ENCODE peak calls at places on chromosomes 6 and 20, in seven cellular contexts. S is foreskin keratinocyte, A is cardiac muscle cell, X is mammary epithelial cell, V is psoas muscle, U is Caco-2, Z is ovary. L is an unnamed sample.
A peak's percentile ranks its signal among the peaks of the same experiment; 100 is the strongest.

GRCh38 chr6:152167639-152168603 is 360.4 kb downstream of the ESR1 start:
- DNase-seq in A (no peak), S (no peak), V (peak; percentile 59), Z (no peak), X (no peak), U (no peak), L (no peak)

GRCh38 chr6:8679823-8680222 is 244.5 kb upstream of the SLC35B3 start:
- DNase-seq in X (no peak), A (no peak), S (no peak), V (no peak), Z (no peak), U (no peak), L (no peak)

GRCh38 chr6:53956068-53956711 is 155.1 kb upstream of the MLIP start:
- DNase-seq in Z (peak; percentile 68), X (peak; percentile 54), S (peak; percentile 21), A (peak; percentile 77), U (peak; percentile 83), V (peak; percentile 36), L (peak; percentile 70)

GRCh38 chr6:24936641-24937317 is 1.0 kb upstream of the RIPOR2 start:
- DNase-seq in X (peak; percentile 34), Z (no peak), U (no peak), V (no peak), A (no peak), S (no peak), L (peak; percentile 79)

GRCh38 chr6:56595490-56596122 is 47.1 kb downstream of the DST start:
- DNase-seq in Z (peak; percentile 40), V (no peak), A (peak; percentile 65), S (no peak), X (peak; percentile 29), U (no peak), L (peak; percentile 64)

GRCh38 chr6:157911786-157912185 is 69.9 kb upstream of the SYNJ2 start:
- DNase-seq in X (no peak), S (no peak), A (no peak), V (no peak), U (no peak), Z (no peak), L (no peak)

GRCh38 chr6:137866200-137866913 is 702 bp upstream of the TNFAIP3 start:
- DNase-seq in S (no peak), A (no peak), V (no peak), Z (peak; percentile 53), U (peak; percentile 47), X (peak; percentile 46), L (peak; percentile 52)

GRCh38 chr20:56994006-56994405 is 272.4 kb downstream of the BMP7 start:
- DNase-seq in V (no peak), U (no peak), Z (no peak), S (no peak), X (no peak), A (no peak), L (no peak)

GRCh38 chr6:45513331-45513730 is 135.6 kb upstream of the SUPT3H start:
- DNase-seq in X (no peak), U (no peak), Z (no peak), S (no peak), V (no peak), A (no peak), L (no peak)

GRCh38 chr20:45358282-45359068 is 4.5 kb upstream of the SYS1 start:
- DNase-seq in X (peak; percentile 84), A (peak; percentile 93), Z (peak; percentile 85), V (peak; percentile 88), U (no peak), S (no peak), L (peak; percentile 92)

GRCh38 chr6:40517654-40518053 is 69.5 kb downstream of the LRFN2 start:
- DNase-seq in A (no peak), V (no peak), U (no peak), Z (no peak), X (no peak), S (no peak), L (no peak)

GRCh38 chr6:130467146-130467545 is 101.3 kb downstream of the TMEM200A start:
- DNase-seq in X (no peak), Z (no peak), A (no peak), S (no peak), V (no peak), U (no peak), L (no peak)

GRCh38 chr20:20814685-20815084 is 102.2 kb upstream of the RALGAPA2 start:
- DNase-seq in Z (no peak), V (no peak), A (no peak), X (no peak), U (peak; percentile 47), S (no peak), L (peak; percentile 72)

GRCh38 chr6:73656501-73657145 is 2.8 kb upstream of the SLC17A5 start:
- DNase-seq in A (no peak), U (no peak), V (no peak), X (no peak), S (no peak), Z (no peak), L (no peak)

GRCh38 chr6:150153905-150154492 is 11.2 kb downstream of the PPP1R14C start:
- DNase-seq in S (no peak), U (no peak), A (peak; percentile 12), V (no peak), X (peak; percentile 57), Z (no peak), L (no peak)

GRCh38 chr6:39790772-39791171 is 1.4 kb upstream of the DAAM2 start:
- DNase-seq in V (no peak), A (no peak), Z (no peak), U (no peak), X (no peak), S (no peak), L (no peak)

GRCh38 chr6:36347635-36348034 is 10.9 kb upstream of the BNIP5 start:
- DNase-seq in A (peak; percentile 78), Z (peak; percentile 12), X (no peak), U (no peak), S (no peak), V (no peak), L (no peak)

GRCh38 chr6:90110971-90111370 is 185.7 kb downstream of the BACH2 start:
- DNase-seq in A (no peak), Z (no peak), V (no peak), U (no peak), S (no peak), X (no peak), L (no peak)

GRCh38 chr20:52727740-52728456 is 244.3 kb upstream of the TSHZ2 start:
- DNase-seq in S (no peak), A (no peak), U (no peak), Z (no peak), V (no peak), X (no peak), L (no peak)

GRCh38 chr6:131949909-131950766 is 1.0 kb downstream of the CCN2 start:
- DNase-seq in X (peak; percentile 85), S (no peak), U (peak; percentile 76), V (peak; percentile 83), Z (peak; percentile 85), A (peak; percentile 96), L (peak; percentile 90)

GRCh38 chr6:167658106-167658505 is 168.6 kb upstream of the AFDN start:
- DNase-seq in U (no peak), Z (no peak), A (no peak), S (no peak), V (no peak), X (no peak), L (no peak)

GRCh38 chr6:167397712-167398111 is 72.8 kb downstream of the TTLL2 start:
- DNase-seq in V (no peak), Z (no peak), S (no peak), A (no peak), U (peak; percentile 20), X (no peak), L (no peak)

GRCh38 chr20:52975024-52975732 is 3.0 kb downstream of the TSHZ2 start:
- DNase-seq in V (no peak), S (no peak), X (peak; percentile 36), U (no peak), A (peak; percentile 56), Z (peak; percentile 36), L (no peak)

GRCh38 chr20:63737940-63738686 is 1.5 kb upstream of the SLC2A4RG start:
- DNase-seq in V (peak; percentile 64), A (no peak), S (no peak), U (peak; percentile 72), Z (peak; percentile 64), X (no peak), L (no peak)

GRCh38 chr6:34543421-34543820 is 12.7 kb downstream of the SPDEF start:
- DNase-seq in U (no peak), X (no peak), A (peak; percentile 72), S (no peak), V (no peak), Z (no peak), L (peak; percentile 77)

GRCh38 chr6:168147205-168147738 is 68.3 kb upstream of the FRMD1 start:
- DNase-seq in Z (no peak), U (no peak), X (no peak), V (no peak), A (no peak), S (no peak), L (no peak)

GRCh38 chr6:21000391-21000801 is 466.1 kb downstream of the CDKAL1 start:
- DNase-seq in V (no peak), Z (no peak), S (no peak), U (no peak), X (no peak), A (peak; percentile 51), L (no peak)

GRCh38 chr6:41336824-41337223 is 1.4 kb downstream of the NCR2 start:
- DNase-seq in A (no peak), S (no peak), U (no peak), X (no peak), V (no peak), Z (no peak), L (no peak)

GRCh38 chr6:71250050-71250689 is 38.4 kb upstream of the OGFRL1 start:
- DNase-seq in U (no peak), V (no peak), S (no peak), A (peak; percentile 95), Z (no peak), X (peak; percentile 57), L (peak; percentile 82)

GRCh38 chr6:85450578-85450884 is 648 bp downstream of the NT5E start:
- DNase-seq in S (no peak), X (no peak), A (no peak), V (no peak), U (no peak), Z (no peak), L (no peak)
- TF ChIP-seq CTCF in S (peak; percentile 1), X (no peak), A (peak; percentile 8), V (no peak), U (no peak), Z (no peak), L (no peak)

GRCh38 chr20:4154958-4155411 is 139.6 kb upstream of the RNF24 start:
- DNase-seq in X (no peak), V (no peak), S (no peak), U (no peak), Z (no peak), A (no peak), L (no peak)
- TF ChIP-seq CTCF in X (no peak), V (no peak), S (no peak), U (no peak), Z (no peak), A (no peak), L (no peak)

DNA sequence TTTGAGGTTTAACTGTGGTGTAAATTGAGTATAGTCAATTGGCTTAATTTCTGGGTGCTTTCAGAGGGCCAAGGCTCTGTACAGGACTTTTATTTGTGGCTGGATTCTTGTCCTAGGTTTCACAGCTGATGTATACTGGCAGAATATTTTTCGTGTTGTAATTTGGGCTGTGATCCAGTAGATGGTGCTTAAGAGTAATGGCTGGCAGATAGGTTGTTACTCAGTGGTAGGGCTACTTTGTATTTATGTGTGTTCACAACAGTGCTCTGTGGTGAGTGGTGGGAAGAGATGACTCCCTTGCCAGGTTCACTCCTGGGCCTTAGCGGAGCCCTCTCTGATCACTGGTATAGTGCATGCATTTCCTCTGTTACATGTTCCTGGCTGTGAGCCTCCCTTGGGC is 34.5 kb upstream of the FERMT1 start:
- DNase-seq in A (no peak), S (no peak), V (no peak), Z (no peak), U (no peak), X (no peak), L (peak; percentile 30)
- TF ChIP-seq CTCF in A (peak; percentile 4), S (peak; percentile 53), V (no peak), Z (no peak), U (no peak), X (peak; percentile 32), L (peak; percentile 27)

GRCh38 chr6:170043150-170043819 is 247.6 kb downstream of the DLL1 start:
- DNase-seq in S (no peak), Z (peak; percentile 3), X (no peak), V (peak; percentile 50), U (no peak), A (no peak), L (no peak)
- TF ChIP-seq CTCF in S (no peak), Z (no peak), X (no peak), V (peak; percentile 4), U (no peak), A (no peak), L (no peak)